ENCODE peak calls at places on chromosomes 3 and 15, in six cellular contexts. B is progenitor cell of endocrine pancreas, F is AG04450, O is A673, U is upper lobe of left lung, M is fibroblast of the conjunctiva. D is an unnamed sample.

GRCh38 chr3:194133661-194134230 is 2.2 kb upstream of the HES1 start:
- DNase-seq in U (peak), B (peak), M (no peak), F (no peak), O (peak), D (no peak)

GRCh38 chr3:58386966-58387365 is 46.7 kb downstream of the PDHB start:
- DNase-seq in O (peak), U (peak), B (no peak), M (no peak), F (peak), D (no peak)

GRCh38 chr3:69214241-69214640 is 91.8 kb upstream of the LMOD3 start:
- DNase-seq in U (no peak), M (no peak), O (no peak), B (no peak), F (no peak), D (no peak)

GRCh38 chr3:76063019-76063418 is 277.7 kb upstream of the ZNF717 start:
- DNase-seq in U (no peak), F (peak), B (no peak), O (peak), M (peak), D (no peak)

GRCh38 chr3:67329358-67329757 is 325.1 kb downstream of the SUCLG2 start:
- DNase-seq in B (no peak), M (no peak), U (no peak), O (no peak), F (no peak), D (no peak)

GRCh38 chr15:82709081-82709420 is 624 bp downstream of the AP3B2 start:
- DNase-seq in U (no peak), B (no peak), O (peak), F (no peak), M (no peak), D (no peak)

GRCh38 chr3:160128086-160128485 is 97.1 kb upstream of the C3orf80 start:
- DNase-seq in O (no peak), U (no peak), M (no peak), B (no peak), F (no peak), D (no peak)

GRCh38 chr15:45023659-45024320 is 795 bp downstream of the SORD start:
- DNase-seq in B (no peak), M (no peak), U (no peak), O (peak), F (no peak), D (no peak)

GRCh38 chr15:36911322-36911944 is 188.9 kb downstream of the MEIS2 start:
- DNase-seq in O (no peak), M (no peak), B (no peak), U (no peak), F (peak), D (no peak)

GRCh38 chr15:38461089-38461833 is 7.3 kb downstream of the FAM98B start:
- DNase-seq in U (no peak), F (no peak), B (no peak), M (no peak), O (no peak), D (no peak)

D was measured in T-cell.